ENCODE peak calls at places on chromosomes 1 and 21, in six cellular contexts. H is ovary, U is heart left ventricle, F is uterus, L is testis, A is transverse colon. B is an unnamed sample. For H3K9me3, the result is how much of the 10 kb centered on the place peaks cover.

GRCh38 chr1:24609949-24610517 is 33.1 kb upstream of the SRRM1 start:
- DNase-seq in H (no peak), U (no peak), F (no peak), L (no peak), A (no peak), B (no peak)

GRCh38 chr1:10762153-10762523 is 34.3 kb downstream of the CASZ1 start:
- DNase-seq in H (no peak), U (no peak), F (no peak), L (no peak), A (no peak), B (no peak)

GRCh38 chr1:86100401-86100800 is 56.2 kb downstream of the COL24A1 start:
- DNase-seq in H (no peak), U (no peak), F (no peak), L (no peak), A (no peak), B (no peak)

GRCh38 chr1:12615166-12615915 is 2.7 kb downstream of the DHRS3 start:
- DNase-seq in H (no peak), U (no peak), F (no peak), L (no peak), A (no peak), B (no peak)

GRCh38 chr1:101239095-101240040 is 2.5 kb downstream of the S1PR1 start:
- DNase-seq in H (no peak), U (peak), F (no peak), L (no peak), A (no peak), B (no peak)

GRCh38 chr1:219152759-219153158 is 20.9 kb upstream of the LYPLAL1 start:
- DNase-seq in H (no peak), U (no peak), F (no peak), L (no peak), A (no peak), B (no peak)

GRCh38 chr1:7808253-7808844 is 24.3 kb downstream of the PER3 start:
- DNase-seq in H (no peak), U (no peak), F (no peak), L (no peak), A (no peak), B (no peak)

GRCh38 chr1:90114521-90115141 is 119.7 kb downstream of the ZNF326 start:
- DNase-seq in H (no peak), U (no peak), F (no peak), L (no peak), A (no peak), B (no peak)

GRCh38 chr1:85313888-85314696 is 37.7 kb upstream of the BCL10 start:
- DNase-seq in H (no peak), U (peak), F (no peak), L (peak), A (no peak), B (peak)

GRCh38 chr1:223084466-223084865 is 58.6 kb downstream of the TLR5 start:
- DNase-seq in H (peak), U (no peak), F (peak), L (no peak), A (peak), B (no peak)

GRCh38 chr1:7555391-7556185 is 215.5 kb upstream of the VAMP3 start:
- DNase-seq in H (no peak), U (no peak), F (no peak), L (no peak), A (no peak), B (no peak)

GRCh38 chr1:75841421-75841820 is 44.7 kb downstream of the MSH4 start:
- DNase-seq in H (no peak), U (no peak), F (no peak), L (no peak), A (no peak), B (no peak)

GRCh38 chr1:62286778-62287224 is 32.4 kb downstream of the KANK4 start:
- DNase-seq in H (no peak), U (no peak), F (no peak), L (no peak), A (peak), B (no peak)

GRCh38 chr1:43293896-43294760 is 6.7 kb upstream of the TIE1 start:
- DNase-seq in H (no peak), U (no peak), F (no peak), L (no peak), A (peak), B (peak)

GRCh38 chr1:168407832-168408530 is 127.3 kb downstream of the TBX19 start:
- DNase-seq in H (no peak), U (no peak), F (no peak), L (no peak), A (no peak), B (no peak)

GRCh38 chr1:39701092-39701460 is 9.8 kb upstream of the HPCAL4 start:
- DNase-seq in H (peak), U (peak), F (peak), L (peak), A (no peak), B (peak)

GRCh38 chr1:21779613-21780521 is 3.1 kb downstream of the USP48 start:
- DNase-seq in H (no peak), U (no peak), F (no peak), L (no peak), A (no peak), B (no peak)

GRCh38 chr1:50110656-50111055 is 1.9 kb downstream of the ELAVL4 start:
- DNase-seq in H (no peak), U (no peak), F (no peak), L (no peak), A (no peak), B (no peak)

GRCh38 chr1:153749408-153750005 is 21.7 kb downstream of the INTS3 start:
- DNase-seq in H (peak), U (peak), F (peak), L (peak), A (peak), B (peak)

GRCh38 chr1:219090618-219091017 is 83.1 kb upstream of the LYPLAL1 start:
- DNase-seq in H (no peak), U (no peak), F (no peak), L (no peak), A (no peak), B (no peak)

GRCh38 chr1:241518447-241519307 is 878 bp downstream of the FH start:
- DNase-seq in H (no peak), U (peak), F (no peak), L (no peak), A (peak), B (peak)

GRCh38 chr1:218772575-218772974 is 401.1 kb upstream of the LYPLAL1 start:
- DNase-seq in H (no peak), U (no peak), F (no peak), L (no peak), A (no peak), B (no peak)

GRCh38 chr1:34924759-34925555 is 4.5 kb downstream of the DLGAP3 start:
- DNase-seq in H (peak), U (peak), F (peak), L (peak), A (peak), B (peak)

GRCh38 chr1:207811920-207812720 is 60.3 kb downstream of the CD46 start:
- DNase-seq in H (peak), U (peak), F (peak), L (peak), A (no peak), B (peak)

GRCh38 chr1:18727956-18728355 is 97.3 kb downstream of the PAX7 start:
- DNase-seq in H (no peak), U (no peak), F (no peak), L (no peak), A (no peak), B (no peak)

GRCh38 chr1:50308883-50309282 is 114.4 kb downstream of the DMRTA2 start:
- DNase-seq in H (no peak), U (no peak), F (no peak), L (peak), A (no peak), B (peak)

GRCh38 chr1:201172336-201172735 is 18.1 kb upstream of the TMEM9 start:
- DNase-seq in H (no peak), U (no peak), F (no peak), L (no peak), A (no peak), B (no peak)

GRCh38 chr1:201169971-201170532 is 15.8 kb upstream of the TMEM9 start:
- DNase-seq in H (no peak), U (no peak), F (no peak), L (no peak), A (no peak), B (no peak)

GRCh38 chr1:201172999-201173610 is 17.5 kb upstream of the IGFN1 start:
- DNase-seq in H (no peak), U (no peak), F (no peak), L (no peak), A (no peak), B (no peak)

GRCh38 chr1:201170533-201171062 is 16.3 kb upstream of the TMEM9 start:
- DNase-seq in H (peak), U (peak), F (peak), L (peak), A (peak), B (peak)

DNA sequence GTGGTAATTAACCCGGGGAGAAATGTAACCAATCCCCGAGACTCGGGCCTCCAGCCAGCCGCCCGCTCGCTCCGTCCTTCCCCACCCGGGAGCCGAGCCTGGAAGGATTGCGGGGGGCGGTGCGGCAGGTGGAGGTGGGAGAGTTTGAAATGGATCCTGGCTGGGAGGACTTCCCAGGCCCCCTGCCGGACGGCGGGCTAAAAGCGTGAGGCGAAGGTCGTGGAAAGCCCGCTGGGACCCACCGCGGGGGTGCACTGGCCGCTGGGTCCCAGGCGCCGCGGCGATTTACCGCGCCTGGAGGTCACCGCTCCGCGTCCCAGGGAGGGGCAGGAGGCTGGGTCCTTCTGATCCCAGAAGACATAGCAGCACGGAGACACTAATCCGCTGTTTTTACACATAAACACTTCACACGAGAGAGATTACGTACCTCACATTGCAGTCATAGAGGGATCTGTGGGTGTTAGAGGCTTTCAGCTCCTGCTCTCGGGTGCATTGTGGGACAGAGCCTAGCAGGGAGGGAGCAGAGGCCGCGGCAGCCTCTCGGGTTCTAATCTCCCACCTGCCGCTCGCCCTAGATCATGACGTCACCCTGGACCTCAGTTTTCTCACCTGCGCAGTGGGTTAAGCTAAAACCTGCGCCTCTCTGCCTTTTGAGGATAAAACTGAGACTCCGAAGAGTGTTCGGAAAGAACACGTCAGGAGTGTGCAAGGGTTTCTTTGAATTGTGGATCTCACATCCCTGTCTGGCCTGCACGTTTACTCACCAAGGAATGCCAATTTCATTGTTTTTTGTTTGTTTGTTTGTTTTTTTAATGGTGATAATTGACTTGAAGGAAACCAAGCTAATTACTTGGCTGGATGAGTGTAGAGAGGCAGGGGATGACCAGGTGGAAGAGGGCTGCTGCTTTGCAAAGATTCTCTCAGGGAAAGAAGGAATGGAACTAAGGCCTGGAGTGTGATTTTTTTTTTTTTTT is 17.1 kb upstream of the TMEM9 start:
- DNase-seq in H (peak), U (peak), F (peak), L (peak), A (peak), B (peak)
- TF ChIP-seq POLR2A in H (peak), U (no peak), F (no peak), L (no peak), A (peak), B (no peak)

DNA sequence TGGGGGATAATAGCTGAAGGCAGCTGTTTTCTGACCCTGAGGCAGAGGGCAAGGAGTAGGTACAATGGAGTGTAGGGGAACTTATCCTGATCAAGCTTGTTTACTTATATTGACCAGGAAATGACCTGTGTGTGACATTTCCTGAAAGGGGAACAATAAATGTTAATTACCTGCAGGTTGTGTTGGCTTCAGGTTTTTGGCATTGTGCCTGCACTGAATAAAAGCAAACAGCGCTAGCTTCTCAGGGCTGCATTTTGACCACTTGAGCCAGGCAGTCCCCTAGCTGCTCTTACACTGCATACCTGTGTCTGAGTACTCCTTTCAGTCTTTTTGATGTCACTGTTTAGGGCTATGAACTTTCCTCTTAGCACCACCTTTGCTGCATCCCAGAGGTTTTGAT is 40.6 kb downstream of the DRAM2 start:
- DNase-seq in H (no peak), U (no peak), F (no peak), L (no peak), A (peak), B (no peak)
- H3K9me3 ChIP-seq in H (under half), U (half or more), F (under half), L (under half), A (under half), B (under half)

GRCh38 chr1:32753532-32754281 is 51.1 kb upstream of the SYNC start:
- DNase-seq in H (peak), U (peak), F (peak), L (peak), A (peak), B (peak)

GRCh38 chr1:32757213-32757895 is 54.8 kb upstream of the SYNC start:
- DNase-seq in H (no peak), U (no peak), F (no peak), L (no peak), A (peak), B (no peak)

GRCh38 chr1:32755098-32755809 is 52.7 kb upstream of the SYNC start:
- DNase-seq in H (peak), U (no peak), F (no peak), L (no peak), A (no peak), B (no peak)

GRCh38 chr1:32755810-32756159 is 53.2 kb upstream of the SYNC start:
- DNase-seq in H (no peak), U (no peak), F (no peak), L (no peak), A (no peak), B (no peak)

DNA sequence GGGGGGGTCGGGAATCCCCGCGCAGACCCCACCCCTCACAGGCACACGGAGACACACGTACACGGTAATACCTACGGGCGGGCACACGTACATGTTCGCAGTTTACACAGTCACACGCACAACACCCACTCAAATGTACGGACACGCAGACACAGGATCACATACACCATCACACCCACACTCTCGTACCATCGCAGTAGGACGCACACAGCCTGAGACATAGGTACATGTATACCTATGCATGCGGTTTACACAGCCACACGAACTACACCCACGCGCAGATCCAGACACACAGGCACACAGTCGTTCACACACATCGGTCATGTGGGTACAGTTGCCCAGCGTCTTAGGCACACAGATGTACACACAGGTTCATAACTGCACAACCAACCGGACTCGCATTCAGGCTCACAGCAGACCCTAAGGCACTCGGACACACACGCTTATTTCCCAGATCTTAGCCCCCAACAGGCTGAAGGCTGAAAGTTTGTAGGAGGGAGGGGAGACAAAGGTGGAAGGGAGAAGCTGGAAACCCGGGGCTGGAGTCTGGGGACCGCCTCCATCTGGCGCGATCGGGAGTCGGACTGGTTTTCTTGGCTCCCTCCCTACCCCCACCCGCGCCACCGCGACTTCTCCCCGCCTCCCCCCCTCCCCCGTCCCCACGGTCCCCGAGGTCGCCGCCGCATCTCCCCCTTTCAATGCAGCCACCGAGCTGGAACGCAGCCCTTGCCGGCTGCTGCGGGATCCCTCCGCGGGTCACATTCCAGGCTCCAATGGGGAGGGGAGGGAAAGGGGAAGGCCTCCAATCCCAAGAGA is 51.9 kb upstream of the SYNC start:
- DNase-seq in H (peak), U (no peak), F (no peak), L (peak), A (no peak), B (peak)
- TF ChIP-seq POLR2A in H (peak), U (no peak), F (no peak), L (no peak), A (peak), B (peak)

DNA sequence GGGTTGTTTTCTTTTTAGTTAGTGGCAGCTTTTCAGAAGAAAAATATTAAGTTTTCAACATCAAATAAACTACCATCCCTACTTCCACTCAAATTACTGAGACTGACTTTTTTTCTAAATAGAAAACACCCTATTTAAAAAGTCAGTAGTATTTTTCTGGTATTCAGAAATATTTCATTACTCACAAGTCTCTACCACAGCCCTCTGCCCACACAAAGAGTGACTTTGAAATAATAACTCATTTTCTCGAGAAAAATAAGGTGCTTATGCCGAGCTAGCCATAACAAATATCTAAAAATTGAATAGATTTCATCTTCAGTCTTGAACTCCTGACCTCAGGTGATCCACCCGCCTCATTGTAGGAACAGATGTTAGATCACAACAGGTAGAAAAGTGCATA is 41.8 kb upstream of the USP25 start:
- DNase-seq in H (no peak), U (no peak), F (no peak), L (no peak), A (no peak), B (no peak)
- H3K9me3 ChIP-seq in H (under half), U (under half), F (under half), L (under half), A (under half), B (under half)

DNA sequence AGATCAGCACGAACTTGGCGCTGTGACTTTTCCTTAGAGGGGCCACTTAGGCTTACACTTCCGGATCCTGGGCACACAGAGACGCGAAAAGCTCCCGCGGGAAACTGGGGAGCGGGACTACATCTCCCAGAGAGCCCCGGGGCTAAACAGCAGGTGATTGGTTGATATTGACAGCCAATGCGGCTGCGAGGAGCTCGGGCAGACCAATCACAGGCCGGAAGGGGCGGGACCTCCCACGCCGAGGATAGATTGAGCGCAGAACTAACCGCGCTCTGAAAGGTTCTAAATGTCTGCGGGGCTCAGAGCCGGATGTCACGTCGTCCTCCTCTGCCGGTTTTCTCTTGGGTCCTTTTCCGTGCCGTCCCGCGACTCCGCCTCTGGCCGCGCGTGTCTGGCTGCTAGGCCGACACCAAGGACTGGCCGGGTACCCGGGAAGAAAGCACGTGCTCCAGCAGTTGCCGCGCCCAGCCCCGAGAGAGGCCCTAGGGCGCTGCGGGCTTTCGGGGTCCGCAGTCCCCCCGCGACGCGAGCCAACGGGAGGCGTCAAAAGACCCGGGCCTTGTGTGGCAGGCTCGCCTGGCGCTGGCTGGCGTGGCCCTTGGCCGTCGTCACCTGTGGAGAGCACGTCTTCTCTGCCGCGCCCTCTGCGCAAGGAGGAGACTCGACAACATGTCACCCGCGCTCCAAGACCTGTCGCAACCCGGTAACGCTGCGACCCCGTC is at the start of gene MTR:
- DNase-seq in H (peak), U (peak), F (peak), L (peak), A (peak), B (peak)
- TF ChIP-seq POLR2A in H (peak), U (peak), F (peak), L (peak), A (peak), B (peak)

GRCh38 chr1:55190092-55190491 is 25.1 kb downstream of the USP24 start:
- DNase-seq in H (no peak), U (no peak), F (no peak), L (no peak), A (no peak), B (no peak)

GRCh38 chr1:55185832-55186231 is 29.3 kb downstream of the USP24 start:
- DNase-seq in H (no peak), U (no peak), F (no peak), L (no peak), A (no peak), B (no peak)

GRCh38 chr1:55188909-55189308 is 26.3 kb downstream of the USP24 start:
- DNase-seq in H (no peak), U (no peak), F (no peak), L (no peak), A (no peak), B (no peak)

GRCh38 chr1:55180075-55180670 is 35.0 kb downstream of the USP24 start:
- DNase-seq in H (no peak), U (no peak), F (no peak), L (no peak), A (no peak), B (no peak)

DNA sequence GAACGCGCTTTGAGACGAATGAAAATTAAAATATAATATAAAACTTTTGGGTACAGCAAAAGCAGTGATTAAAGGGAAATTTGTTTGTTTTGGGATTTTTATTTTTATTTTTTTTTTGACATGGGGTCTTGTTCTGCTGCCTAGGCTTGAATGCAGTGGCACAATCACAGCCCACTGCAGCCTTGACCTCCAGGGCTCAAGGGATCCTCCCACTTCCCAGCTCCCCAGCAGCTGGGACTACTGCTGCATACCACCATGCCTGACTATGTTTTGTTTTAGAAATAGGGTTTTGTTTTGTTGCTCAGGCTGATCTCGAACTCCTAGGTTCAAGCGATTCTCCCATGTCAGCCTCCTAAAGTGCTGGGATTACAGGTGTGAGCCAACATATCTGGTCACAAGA is 30.3 kb downstream of the USP24 start:
- DNase-seq in H (no peak), U (no peak), F (no peak), L (no peak), A (no peak), B (no peak)
- H3K9me3 ChIP-seq in H (under half), U (under half), F (under half), L (under half), A (under half), B (under half)

B was measured in adrenal gland.